ENCODE peak calls at places on chromosome 12, in six cellular contexts. One of them, this sample, is unnamed.

GRCh38 chr12:53695148-53696138 is 19.6 kb upstream of the ATP5MC2 start:
- DNase-seq in GM13976: peak; percentile 52
- DNase-seq in EL: peak; percentile 75
- DNase-seq in right atrium auricular region: no peak
- DNase-seq in RPMI8226: no peak
- DNase-seq in AG10803: peak; percentile 66
- DNase-seq in this sample: no peak

GRCh38 chr12:95440401-95440800 is 33.6 kb upstream of the METAP2 start:
- DNase-seq in GM13976: no peak
- DNase-seq in EL: peak; percentile 60
- DNase-seq in right atrium auricular region: no peak
- DNase-seq in RPMI8226: no peak
- DNase-seq in AG10803: no peak
- DNase-seq in this sample: no peak

GRCh38 chr12:79451988-79452387 is 238.8 kb downstream of the PAWR start:
- DNase-seq in GM13976: peak; percentile 0
- DNase-seq in EL: peak; percentile 96
- DNase-seq in right atrium auricular region: peak; percentile 77
- DNase-seq in RPMI8226: peak; percentile 52
- DNase-seq in AG10803: peak; percentile 92
- DNase-seq in this sample: no peak

GRCh38 chr12:6950944-6951540 is at the start of gene PTPN6:
- DNase-seq in GM13976: peak; percentile 71
- DNase-seq in EL: no peak
- DNase-seq in right atrium auricular region: no peak
- DNase-seq in RPMI8226: no peak
- DNase-seq in AG10803: no peak
- DNase-seq in this sample: peak; percentile 89

GRCh38 chr12:106757623-106758348 is 16.7 kb upstream of the RIC8B start:
- DNase-seq in GM13976: no peak
- DNase-seq in EL: no peak
- DNase-seq in right atrium auricular region: no peak
- DNase-seq in RPMI8226: no peak
- DNase-seq in AG10803: no peak
- DNase-seq in this sample: no peak

GRCh38 chr12:203462-204260 is 10.3 kb downstream of the SLC6A12 start:
- DNase-seq in GM13976: no peak
- DNase-seq in EL: no peak
- DNase-seq in right atrium auricular region: no peak
- DNase-seq in RPMI8226: no peak
- DNase-seq in AG10803: no peak
- DNase-seq in this sample: no peak

GRCh38 chr12:12506541-12506940 is 56.1 kb downstream of the DUSP16 start:
- DNase-seq in GM13976: no peak
- DNase-seq in EL: peak; percentile 50
- DNase-seq in right atrium auricular region: no peak
- DNase-seq in RPMI8226: no peak
- DNase-seq in AG10803: peak; percentile 83
- DNase-seq in this sample: no peak

GRCh38 chr12:91222746-91223145 is 40.1 kb upstream of the DCN start:
- DNase-seq in GM13976: no peak
- DNase-seq in EL: peak; percentile 56
- DNase-seq in right atrium auricular region: no peak
- DNase-seq in RPMI8226: no peak
- DNase-seq in AG10803: peak; percentile 66
- DNase-seq in this sample: no peak

GRCh38 chr12:6644903-6645302 is 2.3 kb downstream of the ACRBP start:
- DNase-seq in GM13976: no peak
- DNase-seq in EL: no peak
- DNase-seq in right atrium auricular region: no peak
- DNase-seq in RPMI8226: no peak
- DNase-seq in AG10803: no peak
- DNase-seq in this sample: no peak

GRCh38 chr12:106078358-106079025 is 60.3 kb downstream of the NUAK1 start:
- DNase-seq in GM13976: no peak
- DNase-seq in EL: peak; percentile 90
- DNase-seq in right atrium auricular region: no peak
- DNase-seq in RPMI8226: no peak
- DNase-seq in AG10803: peak; percentile 92
- DNase-seq in this sample: no peak

GRCh38 chr12:47832263-47832933 is 12.7 kb upstream of the HDAC7 start:
- DNase-seq in GM13976: peak; percentile 82
- DNase-seq in EL: no peak
- DNase-seq in right atrium auricular region: no peak
- DNase-seq in RPMI8226: no peak
- DNase-seq in AG10803: no peak
- DNase-seq in this sample: no peak

GRCh38 chr12:26680724-26681455 is 152.1 kb downstream of the ITPR2 start:
- DNase-seq in GM13976: no peak
- DNase-seq in EL: peak; percentile 5
- DNase-seq in right atrium auricular region: no peak
- DNase-seq in RPMI8226: no peak
- DNase-seq in AG10803: peak; percentile 84
- DNase-seq in this sample: no peak

GRCh38 chr12:3815096-3815766 is 58.0 kb downstream of the PARP11 start:
- DNase-seq in GM13976: no peak
- DNase-seq in EL: no peak
- DNase-seq in right atrium auricular region: no peak
- DNase-seq in RPMI8226: no peak
- DNase-seq in AG10803: no peak
- DNase-seq in this sample: no peak

GRCh38 chr12:27922591-27923139 is 49.9 kb downstream of the PTHLH start:
- DNase-seq in GM13976: no peak
- DNase-seq in EL: peak; percentile 75
- DNase-seq in right atrium auricular region: no peak
- DNase-seq in RPMI8226: no peak
- DNase-seq in AG10803: peak; percentile 74
- DNase-seq in this sample: no peak

GRCh38 chr12:56678852-56679251 is 9.2 kb downstream of the PTGES3 start:
- DNase-seq in GM13976: no peak
- DNase-seq in EL: no peak
- DNase-seq in right atrium auricular region: peak; percentile 42
- DNase-seq in RPMI8226: no peak
- DNase-seq in AG10803: no peak
- DNase-seq in this sample: no peak

GRCh38 chr12:56198836-56199235 is 9.6 kb upstream of the SMARCC2 start:
- DNase-seq in GM13976: no peak
- DNase-seq in EL: peak; percentile 30
- DNase-seq in right atrium auricular region: no peak
- DNase-seq in RPMI8226: no peak
- DNase-seq in AG10803: peak; percentile 55
- DNase-seq in this sample: no peak

GRCh38 chr12:31316964-31317363 is 9.0 kb downstream of the SINHCAF start:
- DNase-seq in GM13976: no peak
- DNase-seq in EL: no peak
- DNase-seq in right atrium auricular region: no peak
- DNase-seq in RPMI8226: no peak
- DNase-seq in AG10803: no peak
- DNase-seq in this sample: no peak

GRCh38 chr12:89328483-89329030 is 23.7 kb downstream of the DUSP6 start:
- DNase-seq in GM13976: no peak
- DNase-seq in EL: no peak
- DNase-seq in right atrium auricular region: no peak
- DNase-seq in RPMI8226: no peak
- DNase-seq in AG10803: no peak
- DNase-seq in this sample: no peak

This sample was measured in GM12865.